ENCODE peak calls at places on chromosomes 5 and 9, in ten cellular contexts. K is transverse colon, M is gastrocnemius medialis, T is heart left ventricle, X is H1, J is prostate gland, R is IMR-90, U is esophagus squamous epithelium, I is uterus, S is tibial nerve. Q is an unnamed sample. For H3K4me1, the result is how much of the 10 kb centered on the place peaks cover.

GRCh38 chr5:4295663-4296339 is 700.2 kb downstream of the IRX1 start:
- DNase-seq in K (no peak), M (no peak), T (no peak), X (peak), J (no peak), R (no peak), U (no peak), I (no peak), S (no peak), Q (peak)

GRCh38 chr5:80276186-80276585 is 20.3 kb upstream of the SERINC5 start:
- DNase-seq in K (no peak), M (no peak), T (no peak), X (no peak), J (peak), R (no peak), U (no peak), I (no peak), S (no peak), Q (no peak)

GRCh38 chr5:39219433-39219832 is at the start of gene FYB1:
- DNase-seq in K (no peak), M (peak), T (peak), X (no peak), J (no peak), R (no peak), U (no peak), I (no peak), S (peak), Q (no peak)

GRCh38 chr9:135081731-135082130 is 5.7 kb upstream of the OLFM1 start:
- DNase-seq in K (no peak), M (no peak), T (no peak), X (no peak), J (no peak), R (no peak), U (no peak), I (no peak), S (no peak), Q (no peak)

GRCh38 chr5:57863661-57864060 is 381.1 kb upstream of the ACTBL2 start:
- DNase-seq in K (no peak), M (no peak), T (no peak), X (no peak), J (no peak), R (peak), U (no peak), I (no peak), S (no peak), Q (no peak)

GRCh38 chr5:13108281-13108680 is 836.2 kb downstream of the DNAH5 start:
- DNase-seq in K (no peak), M (no peak), T (no peak), X (no peak), J (no peak), R (no peak), U (no peak), I (no peak), S (no peak), Q (no peak)

GRCh38 chr5:20572560-20572959 is 584.6 kb upstream of the CDH18 start:
- DNase-seq in K (no peak), M (no peak), T (no peak), X (no peak), J (no peak), R (peak), U (no peak), I (no peak), S (no peak), Q (no peak)

GRCh38 chr5:138472353-138472752 is 7.1 kb downstream of the EGR1 start:
- DNase-seq in K (no peak), M (no peak), T (no peak), X (no peak), J (no peak), R (no peak), U (no peak), I (no peak), S (no peak), Q (peak)

GRCh38 chr9:114390952-114391351 is 3.2 kb upstream of the AKNA start:
- DNase-seq in K (no peak), M (no peak), T (no peak), X (no peak), J (no peak), R (peak), U (no peak), I (no peak), S (no peak), Q (no peak)

GRCh38 chr5:83871533-83872380 is 151.1 kb upstream of the HAPLN1 start:
- DNase-seq in K (no peak), M (no peak), T (no peak), X (no peak), J (no peak), R (no peak), U (no peak), I (no peak), S (no peak), Q (no peak)

GRCh38 chr9:126671381-126671831 is 57.7 kb downstream of the LMX1B start:
- DNase-seq in K (no peak), M (no peak), T (no peak), X (no peak), J (no peak), R (no peak), U (no peak), I (no peak), S (no peak), Q (no peak)

GRCh38 chr5:13378073-13378472 is 566.4 kb downstream of the DNAH5 start:
- DNase-seq in K (no peak), M (no peak), T (no peak), X (no peak), J (no peak), R (peak), U (no peak), I (no peak), S (no peak), Q (no peak)

GRCh38 chr5:93154551-93154950 is 426.5 kb downstream of the NR2F1-AS1 start:
- DNase-seq in K (no peak), M (no peak), T (no peak), X (no peak), J (no peak), R (peak), U (no peak), I (no peak), S (no peak), Q (no peak)

DNA sequence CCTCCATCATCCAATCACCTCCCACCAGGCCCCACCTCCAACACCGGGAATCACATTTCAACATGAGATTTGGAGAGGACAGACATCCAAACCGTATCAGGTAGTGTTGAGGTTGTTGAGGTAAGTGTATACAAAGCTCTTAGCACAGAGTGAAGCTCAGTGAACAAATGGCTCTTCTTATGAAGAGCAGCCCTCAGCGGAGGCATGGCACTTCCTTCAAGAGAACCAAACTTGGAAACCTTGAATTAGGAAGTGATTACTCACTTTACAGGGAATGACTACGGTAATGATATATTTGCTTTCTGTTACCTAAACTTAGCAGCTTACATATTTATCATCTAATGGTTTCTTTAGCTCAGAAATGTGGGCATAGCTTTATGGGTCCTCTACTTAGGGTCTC is 92.8 kb downstream of the IQGAP2 start:
- DNase-seq in K (no peak), M (no peak), T (no peak), X (no peak), J (no peak), R (no peak), U (no peak), I (no peak), S (no peak), Q (no peak)
- H3K4me1 ChIP-seq in K (under half), M (under half), T (under half), X (under half), J (under half), R (under half), U (under half), I (under half), S (under half), Q (under half)

GRCh38 chr9:105694320-105694847 is at the start of gene TMEM38B:
- DNase-seq in K (peak), M (peak), T (peak), X (peak), J (peak), R (peak), U (no peak), I (peak), S (peak), Q (peak)
- TF ChIP-seq POLR2A in K (peak), M (peak), T (no peak), X (peak), J (peak), R (no peak), U (peak), I (peak), S (peak), Q (peak)

GRCh38 chr9:137028281-137029057 is 432 bp upstream of the ABCA2 start:
- DNase-seq in K (peak), M (peak), T (peak), X (peak), J (peak), R (peak), U (no peak), I (no peak), S (no peak), Q (peak)
- H3K4me3 ChIP-seq in K (peak), M (peak), T (peak), X (peak), J (peak), R (peak), U (peak), I (peak), S (peak), Q (peak)

GRCh38 chr9:86562691-86563090 is 208.5 kb upstream of the TUT7 start:
- DNase-seq in K (no peak), M (no peak), T (no peak), X (no peak), J (no peak), R (no peak), U (no peak), I (no peak), S (no peak), Q (no peak)
- H3K4me1 ChIP-seq in K (under half), M (under half), T (under half), X (under half), J (under half), R (under half), U (under half), I (under half), S (under half), Q (under half)

DNA sequence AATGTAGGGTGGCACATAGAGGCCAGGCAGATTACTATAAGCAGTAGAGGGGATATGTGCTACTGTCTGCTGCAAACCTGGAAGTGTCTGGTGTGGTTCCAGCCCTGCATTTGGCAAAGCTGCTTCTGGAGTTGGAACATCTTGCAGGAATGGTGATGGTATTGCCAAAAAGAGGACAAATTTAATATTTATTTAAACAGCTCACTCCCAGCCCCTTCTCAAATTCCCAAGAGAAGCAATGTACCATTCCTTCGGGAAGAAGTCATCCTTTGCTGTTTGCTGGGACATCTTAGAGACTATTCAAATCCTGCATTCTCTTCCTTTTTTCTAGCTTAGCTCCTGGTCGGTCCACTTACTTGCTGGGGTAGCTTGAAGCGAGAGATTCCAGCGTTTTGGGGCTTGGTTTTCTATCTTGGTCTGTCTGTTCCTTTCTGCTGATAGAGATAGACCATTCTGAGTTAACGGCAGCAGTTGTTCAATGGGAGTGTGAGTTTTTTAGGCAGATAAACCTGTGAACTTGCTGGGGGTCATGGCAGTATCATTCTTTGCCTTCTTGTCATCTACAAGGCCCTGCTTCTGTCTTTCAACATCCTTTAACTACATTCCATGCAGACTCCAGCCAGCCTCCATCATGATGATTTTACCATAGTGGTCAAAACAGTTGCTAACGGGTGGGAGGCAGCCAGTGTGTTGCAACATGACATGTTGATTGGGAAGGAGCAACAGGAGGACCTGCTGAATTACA is 69.9 kb downstream of the RCL1 start:
- DNase-seq in K (no peak), M (peak), T (peak), X (no peak), J (no peak), R (peak), U (no peak), I (peak), S (no peak), Q (no peak)
- TF ChIP-seq POLR2A in K (no peak), M (no peak), T (no peak), X (no peak), J (no peak), R (no peak), U (no peak), I (no peak), S (no peak), Q (no peak)

DNA sequence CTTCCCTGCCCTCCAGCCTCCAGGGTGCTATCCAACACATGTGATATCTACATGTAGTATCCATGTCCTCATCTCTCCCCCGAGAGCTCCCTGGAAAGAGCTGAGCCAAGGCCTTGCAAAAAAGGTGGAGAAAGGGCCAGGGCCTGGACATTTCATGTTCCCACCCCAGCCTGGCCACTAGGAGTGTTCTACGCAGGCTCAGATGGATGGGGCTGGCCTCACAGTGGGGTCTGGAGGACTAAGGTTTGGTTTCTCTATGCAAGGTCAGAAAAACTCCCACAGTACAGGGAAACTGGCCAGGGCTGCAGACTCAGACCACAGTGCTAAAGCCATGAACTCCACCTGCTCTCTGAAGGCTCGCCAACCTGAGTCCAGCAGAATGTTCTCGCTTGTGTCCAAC is 1.5 kb upstream of the CSF2 start:
- DNase-seq in K (no peak), M (no peak), T (no peak), X (no peak), J (no peak), R (no peak), U (no peak), I (no peak), S (no peak), Q (no peak)
- H3K4me3 ChIP-seq in K (no peak), M (no peak), T (no peak), X (no peak), J (no peak), R (no peak), U (no peak), I (no peak), S (no peak), Q (no peak)

DNA sequence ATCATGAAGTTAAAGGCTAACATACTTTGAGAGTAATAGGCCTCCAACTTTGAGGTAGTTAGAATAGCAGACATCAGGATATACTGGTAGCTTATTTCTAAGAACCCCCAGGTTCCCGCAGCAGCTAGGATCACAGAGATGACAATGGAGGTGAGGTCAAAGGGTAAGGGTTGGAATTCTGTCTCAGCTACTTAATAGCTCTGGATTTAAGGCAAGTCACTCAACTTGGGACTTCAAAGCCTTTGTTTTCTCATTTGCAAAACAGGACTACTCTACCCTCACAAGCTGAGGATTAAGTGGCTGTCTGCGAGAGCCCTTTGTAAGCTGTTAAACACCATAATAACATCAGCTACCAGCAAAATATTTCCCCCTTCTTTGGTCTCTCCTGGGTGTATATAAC is 104.5 kb downstream of the DCP2 start:
- DNase-seq in K (no peak), M (no peak), T (no peak), X (no peak), J (no peak), R (no peak), U (no peak), I (no peak), S (no peak), Q (no peak)
- H3K4me1 ChIP-seq in K (under half), M (under half), T (under half), X (under half), J (under half), R (under half), U (under half), I (under half), S (under half), Q (under half)

GRCh38 chr5:139474815-139475791 is 4.3 kb downstream of the SMIM33 start:
- DNase-seq in K (peak), M (peak), T (peak), X (no peak), J (no peak), R (peak), U (no peak), I (peak), S (peak), Q (no peak)
- TF ChIP-seq POLR2A in K (no peak), M (no peak), T (no peak), X (no peak), J (no peak), R (no peak), U (no peak), I (no peak), S (no peak), Q (no peak)

GRCh38 chr9:93184439-93185221 is 691 bp downstream of the WNK2 start:
- DNase-seq in K (peak), M (no peak), T (peak), X (peak), J (no peak), R (no peak), U (no peak), I (no peak), S (no peak), Q (no peak)
- H3K4me3 ChIP-seq in K (peak), M (peak), T (peak), X (peak), J (peak), R (no peak), U (peak), I (peak), S (peak), Q (peak)

GRCh38 chr9:73053543-73053942 is 98.1 kb upstream of the ANXA1 start:
- DNase-seq in K (no peak), M (no peak), T (no peak), X (no peak), J (no peak), R (no peak), U (no peak), I (no peak), S (no peak), Q (no peak)
- H3K4me1 ChIP-seq in K (under half), M (under half), T (under half), X (under half), J (under half), R (under half), U (under half), I (under half), S (under half), Q (under half)

Q was measured in thyroid gland.